ENCODE peak calls at places on chromosomes 11 and 22, in eight cellular contexts. R is upper lobe of right lung, X is heart right ventricle, H is activated T-cell treated with anti-CD3 and anti-CD28 coated beads for 24 hours, O is lower lobe of right lung, Z is HFFc6, L is A549, P is SK-MEL-5. V is an unnamed sample.
A peak's percentile ranks its signal among the peaks of the same experiment; 100 is the strongest.

GRCh38 chr22:41910050-41910598 is 4.8 kb downstream of the SHISA8 start:
- DNase-seq in Z (no peak), O (no peak), X (peak; percentile 52), H (no peak), L (no peak), R (no peak), P (no peak), V (no peak)

GRCh38 chr11:112694813-112695212 is 266.4 kb upstream of the NCAM1 start:
- DNase-seq in O (no peak), R (no peak), H (no peak), X (no peak), P (no peak), Z (no peak), L (peak; percentile 3), V (no peak)

GRCh38 chr22:33513388-33514336 is 406.6 kb downstream of the LARGE1 start:
- DNase-seq in P (peak; percentile 39), O (no peak), L (no peak), X (no peak), H (no peak), Z (no peak), R (no peak), V (no peak)

GRCh38 chr11:86473991-86474833 is 99.5 kb downstream of the CCDC81 start:
- DNase-seq in R (no peak), P (no peak), L (peak; percentile 43), O (no peak), X (peak; percentile 42), Z (no peak), H (no peak), V (no peak)

GRCh38 chr11:71342951-71343827 is 90.8 kb upstream of the SHANK2 start:
- DNase-seq in X (no peak), O (peak; percentile 57), R (peak; percentile 73), P (peak; percentile 89), H (peak; percentile 1), L (peak; percentile 60), Z (peak; percentile 3), V (peak; percentile 98)

GRCh38 chr11:100340416-100341323 is 346.4 kb upstream of the ARHGAP42 start:
- DNase-seq in X (no peak), R (no peak), P (no peak), L (no peak), Z (no peak), O (no peak), H (no peak), V (no peak)

GRCh38 chr22:30636226-30637077 is 871 bp downstream of the SLC35E4 start:
- DNase-seq in H (no peak), O (peak; percentile 57), R (no peak), X (peak; percentile 27), P (no peak), Z (no peak), L (peak; percentile 15), V (peak; percentile 78)

GRCh38 chr22:49026476-49027121 is 801.1 kb downstream of the BRD1 start:
- DNase-seq in O (peak; percentile 36), P (peak; percentile 30), R (no peak), X (no peak), H (no peak), Z (no peak), L (peak; percentile 12), V (no peak)

GRCh38 chr11:13009921-13010736 is 1.0 kb downstream of the RASSF10 start:
- DNase-seq in R (peak; percentile 76), P (no peak), O (peak; percentile 52), X (peak; percentile 18), Z (no peak), L (peak; percentile 53), H (no peak), V (peak; percentile 43)

GRCh38 chr22:21054046-21054713 is 8.4 kb downstream of the LRRC74B start:
- DNase-seq in L (no peak), O (no peak), P (no peak), H (no peak), R (no peak), Z (no peak), X (no peak), V (no peak)

GRCh38 chr11:110141812-110142211 is 48.6 kb downstream of the ZC3H12C start:
- DNase-seq in L (no peak), X (no peak), O (no peak), H (no peak), Z (no peak), R (no peak), P (no peak), V (no peak)

GRCh38 chr11:87780068-87780413 is 395.2 kb downstream of the RAB38 start:
- DNase-seq in P (no peak), Z (no peak), R (no peak), O (no peak), X (no peak), L (no peak), H (no peak), V (no peak)

GRCh38 chr11:74707602-74708510 is 23.4 kb downstream of the CHRDL2 start:
- DNase-seq in P (no peak), H (no peak), L (no peak), Z (no peak), R (no peak), X (no peak), O (no peak), V (no peak)

GRCh38 chr11:66346476-66347424 is 679 bp downstream of the B4GAT1 start:
- DNase-seq in L (no peak), P (no peak), O (no peak), Z (no peak), R (no peak), H (no peak), X (no peak), V (no peak)

GRCh38 chr11:1305063-1305495 is 4.4 kb downstream of the TOLLIP start:
- DNase-seq in O (no peak), H (no peak), R (no peak), L (no peak), X (no peak), Z (no peak), P (no peak), V (peak; percentile 12)

GRCh38 chr11:58622344-58622743 is at the start of gene CNTF:
- DNase-seq in Z (peak; percentile 29), R (no peak), O (no peak), L (no peak), X (no peak), P (peak; percentile 33), H (no peak), V (no peak)

GRCh38 chr22:40396882-40397281 is 26.5 kb downstream of the SGSM3 start:
- DNase-seq in P (no peak), L (no peak), Z (no peak), H (no peak), R (no peak), O (peak; percentile 75), X (no peak), V (no peak)

V was measured in HuH-7.